ENCODE peak calls at places on chromosomes 3 and 15, in five cellular contexts. One of them, this sample, is unnamed.

GRCh38 chr3:127903596-127903995 is 11.4 kb upstream of the KBTBD12 start:
- DNase-seq in HepG2: no peak
- DNase-seq in NB4: no peak
- DNase-seq in endothelial cell of umbilical vein: no peak
- DNase-seq in GM12878: no peak
- DNase-seq in this sample: no peak

GRCh38 chr3:76661527-76662250 is 378.2 kb upstream of the ROBO2 start:
- DNase-seq in endothelial cell of umbilical vein: no peak
- DNase-seq in NB4: no peak
- DNase-seq in GM12878: no peak
- DNase-seq in HepG2: no peak
- DNase-seq in this sample: no peak

GRCh38 chr3:119542168-119542767 is 17.1 kb downstream of the CD80 start:
- DNase-seq in NB4: no peak
- DNase-seq in GM12878: no peak
- DNase-seq in HepG2: no peak
- DNase-seq in endothelial cell of umbilical vein: no peak
- DNase-seq in this sample: no peak

GRCh38 chr3:38099518-38099917 is 37.4 kb downstream of the ACAA1 start:
- DNase-seq in HepG2: no peak
- DNase-seq in GM12878: no peak
- DNase-seq in NB4: no peak
- DNase-seq in endothelial cell of umbilical vein: no peak
- DNase-seq in this sample: no peak

GRCh38 chr3:100047455-100048141 is 66.7 kb downstream of the FILIP1L start:
- DNase-seq in HepG2: peak; percentile 86
- DNase-seq in endothelial cell of umbilical vein: peak; percentile 58
- DNase-seq in NB4: peak; percentile 43
- DNase-seq in GM12878: peak; percentile 77
- DNase-seq in this sample: peak; percentile 65

GRCh38 chr3:16183601-16184270 is 9.3 kb downstream of the GALNT15 start:
- DNase-seq in NB4: no peak
- DNase-seq in HepG2: no peak
- DNase-seq in GM12878: no peak
- DNase-seq in endothelial cell of umbilical vein: no peak
- DNase-seq in this sample: peak; percentile 38

GRCh38 chr15:57873564-57874209 is 167.2 kb downstream of the POLR2M start:
- DNase-seq in GM12878: no peak
- DNase-seq in NB4: no peak
- DNase-seq in endothelial cell of umbilical vein: peak; percentile 57
- DNase-seq in HepG2: no peak
- DNase-seq in this sample: no peak

GRCh38 chr15:99224815-99225214 is 24.6 kb downstream of the TTC23 start:
- DNase-seq in endothelial cell of umbilical vein: no peak
- DNase-seq in HepG2: no peak
- DNase-seq in GM12878: no peak
- DNase-seq in NB4: no peak
- DNase-seq in this sample: no peak

GRCh38 chr3:69422751-69423150 is 36.9 kb upstream of the FRMD4B start:
- DNase-seq in NB4: no peak
- DNase-seq in endothelial cell of umbilical vein: peak; percentile 58
- DNase-seq in GM12878: no peak
- DNase-seq in HepG2: no peak
- DNase-seq in this sample: no peak

GRCh38 chr15:63583027-63583426 is 14.2 kb upstream of the FBXL22 start:
- DNase-seq in endothelial cell of umbilical vein: no peak
- DNase-seq in GM12878: no peak
- DNase-seq in HepG2: no peak
- DNase-seq in NB4: no peak
- DNase-seq in this sample: peak; percentile 34

GRCh38 chr3:48402907-48403306 is 27.0 kb downstream of the PLXNB1 start:
- DNase-seq in endothelial cell of umbilical vein: no peak
- DNase-seq in HepG2: no peak
- DNase-seq in NB4: no peak
- DNase-seq in GM12878: no peak
- DNase-seq in this sample: no peak

GRCh38 chr3:107669669-107670068 is 146.9 kb downstream of the BBX start:
- DNase-seq in NB4: no peak
- DNase-seq in HepG2: no peak
- DNase-seq in endothelial cell of umbilical vein: no peak
- DNase-seq in GM12878: no peak
- DNase-seq in this sample: no peak

GRCh38 chr15:76235186-76235826 is 76.0 kb downstream of the ETFA start:
- DNase-seq in GM12878: no peak
- DNase-seq in endothelial cell of umbilical vein: peak; percentile 54
- DNase-seq in HepG2: peak; percentile 42
- DNase-seq in NB4: peak; percentile 63
- DNase-seq in this sample: peak; percentile 39

GRCh38 chr15:61974759-61975158 is 85.5 kb downstream of the VPS13C start:
- DNase-seq in NB4: no peak
- DNase-seq in endothelial cell of umbilical vein: peak; percentile 8
- DNase-seq in GM12878: no peak
- DNase-seq in HepG2: no peak
- DNase-seq in this sample: no peak

GRCh38 chr3:167739190-167739589 is 3.7 kb downstream of the SERPINI1 start:
- DNase-seq in NB4: no peak
- DNase-seq in endothelial cell of umbilical vein: no peak
- DNase-seq in HepG2: peak; percentile 83
- DNase-seq in GM12878: no peak
- DNase-seq in this sample: no peak

GRCh38 chr3:124586126-124587052 is 143.9 kb upstream of the UMPS start:
- DNase-seq in NB4: no peak
- DNase-seq in GM12878: no peak
- DNase-seq in HepG2: peak; percentile 25
- DNase-seq in endothelial cell of umbilical vein: no peak
- DNase-seq in this sample: no peak

GRCh38 chr3:124584552-124585391 is 145.5 kb upstream of the UMPS start:
- DNase-seq in endothelial cell of umbilical vein: peak; percentile 55
- DNase-seq in HepG2: peak; percentile 73
- DNase-seq in GM12878: no peak
- DNase-seq in NB4: no peak
- DNase-seq in this sample: peak; percentile 91

GRCh38 chr3:124588794-124589193 is 141.5 kb upstream of the UMPS start:
- DNase-seq in endothelial cell of umbilical vein: no peak
- DNase-seq in HepG2: no peak
- DNase-seq in NB4: no peak
- DNase-seq in GM12878: no peak
- DNase-seq in this sample: no peak

GRCh38 chr3:124588036-124588435 is 142.2 kb upstream of the UMPS start:
- DNase-seq in endothelial cell of umbilical vein: no peak
- DNase-seq in HepG2: no peak
- DNase-seq in GM12878: no peak
- DNase-seq in NB4: no peak
- DNase-seq in this sample: no peak

DNA sequence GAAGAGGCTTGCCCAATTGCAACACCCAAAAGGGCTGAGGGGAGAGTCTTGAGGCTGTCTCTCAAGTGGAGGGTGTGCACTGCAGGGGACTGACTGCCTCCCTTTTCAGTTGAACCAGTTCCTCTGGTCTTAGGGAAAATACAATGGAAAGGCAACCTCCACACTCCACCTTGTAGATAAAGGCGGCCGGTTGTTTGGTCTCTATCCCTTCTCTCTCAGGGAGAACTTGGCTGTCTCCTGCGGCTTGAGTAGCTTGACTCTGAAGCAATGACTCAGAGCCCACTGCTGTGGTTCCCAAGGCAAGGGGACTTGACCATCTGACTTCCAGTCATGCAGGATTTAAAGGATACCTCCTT is 143.2 kb upstream of the UMPS start:
- DNase-seq in HepG2: no peak
- DNase-seq in NB4: no peak
- DNase-seq in endothelial cell of umbilical vein: no peak
- DNase-seq in GM12878: no peak
- DNase-seq in this sample: no peak
- TF ChIP-seq MYC in HepG2: no peak
- TF ChIP-seq MYC in NB4: no peak
- TF ChIP-seq MYC in endothelial cell of umbilical vein: no peak
- TF ChIP-seq MYC in GM12878: no peak
- TF ChIP-seq MYC in this sample: no peak

GRCh38 chr15:41423979-41424659 is 7.2 kb downstream of the RTF1 start:
- DNase-seq in endothelial cell of umbilical vein: no peak
- DNase-seq in GM12878: peak; percentile 44
- DNase-seq in HepG2: no peak
- DNase-seq in NB4: no peak
- DNase-seq in this sample: no peak

GRCh38 chr15:41429003-41429890 is 12.4 kb downstream of the RTF1 start:
- DNase-seq in endothelial cell of umbilical vein: no peak
- DNase-seq in HepG2: no peak
- DNase-seq in GM12878: peak; percentile 65
- DNase-seq in NB4: no peak
- DNase-seq in this sample: no peak

GRCh38 chr15:41424809-41425208 is 7.9 kb downstream of the RTF1 start:
- DNase-seq in endothelial cell of umbilical vein: no peak
- DNase-seq in NB4: peak; percentile 18
- DNase-seq in GM12878: no peak
- DNase-seq in HepG2: no peak
- DNase-seq in this sample: no peak
- TF ChIP-seq CTCF in endothelial cell of umbilical vein: no peak
- TF ChIP-seq CTCF in NB4: no peak
- TF ChIP-seq CTCF in GM12878: no peak
- TF ChIP-seq CTCF in HepG2: no peak
- TF ChIP-seq CTCF in this sample: no peak

DNA sequence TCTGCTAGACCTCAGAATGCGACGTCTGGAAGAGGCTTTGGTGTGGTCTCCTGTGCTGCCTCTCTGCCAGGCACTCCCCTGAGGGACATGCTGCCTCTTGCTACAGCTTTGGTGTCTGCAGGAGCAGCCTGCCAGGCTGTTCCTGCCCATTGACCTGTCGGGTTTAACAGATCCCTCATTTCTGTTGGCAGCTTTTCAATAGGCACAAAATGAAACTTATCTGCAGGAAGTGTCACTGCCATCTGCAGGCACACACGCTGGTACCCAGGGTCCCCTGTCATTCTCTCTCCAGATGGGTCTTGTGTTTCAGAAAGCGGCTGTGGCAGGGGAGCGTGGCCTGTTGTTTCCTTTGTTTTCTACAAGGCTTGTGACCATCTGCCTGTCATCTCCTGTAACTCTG is 328.3 kb upstream of the CHRM5 start:
- DNase-seq in endothelial cell of umbilical vein: no peak
- DNase-seq in HepG2: no peak
- DNase-seq in GM12878: no peak
- DNase-seq in NB4: no peak
- DNase-seq in this sample: no peak
- TF ChIP-seq MYC in endothelial cell of umbilical vein: no peak
- TF ChIP-seq MYC in HepG2: no peak
- TF ChIP-seq MYC in GM12878: no peak
- TF ChIP-seq MYC in NB4: no peak
- TF ChIP-seq MYC in this sample: no peak

GRCh38 chr15:69224383-69224782 is 63.9 kb downstream of the GLCE start:
- DNase-seq in GM12878: no peak
- DNase-seq in NB4: no peak
- DNase-seq in endothelial cell of umbilical vein: peak; percentile 16
- DNase-seq in HepG2: peak; percentile 94
- DNase-seq in this sample: no peak

GRCh38 chr15:69225355-69226027 is 65.1 kb downstream of the GLCE start:
- DNase-seq in endothelial cell of umbilical vein: peak; percentile 62
- DNase-seq in NB4: peak; percentile 31
- DNase-seq in HepG2: peak; percentile 49
- DNase-seq in GM12878: no peak
- DNase-seq in this sample: peak; percentile 14

GRCh38 chr15:69223083-69223813 is 62.8 kb downstream of the GLCE start:
- DNase-seq in GM12878: no peak
- DNase-seq in NB4: no peak
- DNase-seq in HepG2: no peak
- DNase-seq in endothelial cell of umbilical vein: no peak
- DNase-seq in this sample: no peak

GRCh38 chr15:69222002-69222474 is 61.6 kb downstream of the GLCE start:
- DNase-seq in GM12878: no peak
- DNase-seq in NB4: no peak
- DNase-seq in HepG2: peak; percentile 75
- DNase-seq in endothelial cell of umbilical vein: no peak
- DNase-seq in this sample: no peak

DNA sequence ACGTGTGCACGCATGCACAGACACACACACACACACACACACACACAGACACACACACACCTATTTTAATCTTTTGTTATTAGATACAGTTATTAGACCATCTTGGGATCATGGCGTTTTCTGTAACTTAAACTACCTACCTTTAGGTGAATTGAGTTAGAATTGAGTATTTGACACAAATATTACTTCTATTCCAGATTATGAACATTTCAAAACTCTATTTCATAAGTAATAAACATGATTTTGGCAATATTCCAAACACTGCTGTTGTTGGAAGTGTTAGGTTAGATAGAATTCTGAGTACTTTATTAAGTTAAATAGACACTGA is 65.6 kb downstream of the GLCE start:
- DNase-seq in endothelial cell of umbilical vein: no peak
- DNase-seq in HepG2: no peak
- DNase-seq in NB4: no peak
- DNase-seq in GM12878: no peak
- DNase-seq in this sample: no peak
- TF ChIP-seq CTCF in endothelial cell of umbilical vein: no peak
- TF ChIP-seq CTCF in HepG2: no peak
- TF ChIP-seq CTCF in NB4: no peak
- TF ChIP-seq CTCF in GM12878: no peak
- TF ChIP-seq CTCF in this sample: peak; percentile 24

This sample was measured in A549.